ENCODE peak calls at places on chromosomes 4 and X, in six cellular contexts. One of them, this sample, is unnamed.

GRCh38 chr4:4658051-4658450 is 116.2 kb upstream of the STX18 start:
- DNase-seq in HTR-8/SVneo: no peak
- DNase-seq in PC-3: peak; percentile 8
- DNase-seq in kidney tubule cell: peak; percentile 42
- DNase-seq in posterior vena cava: no peak
- DNase-seq in fibroblast of the conjunctiva: no peak
- DNase-seq in this sample: no peak

GRCh38 chrX:118702741-118703140 is 24.7 kb upstream of the IL13RA1 start:
- DNase-seq in kidney tubule cell: no peak
- DNase-seq in HTR-8/SVneo: no peak
- DNase-seq in posterior vena cava: no peak
- DNase-seq in PC-3: peak; percentile 87
- DNase-seq in fibroblast of the conjunctiva: no peak
- DNase-seq in this sample: no peak

GRCh38 chr4:8728536-8729407 is 136.2 kb downstream of the CPZ start:
- DNase-seq in posterior vena cava: peak; percentile 69
- DNase-seq in fibroblast of the conjunctiva: no peak
- DNase-seq in kidney tubule cell: no peak
- DNase-seq in PC-3: no peak
- DNase-seq in HTR-8/SVneo: no peak
- DNase-seq in this sample: no peak

GRCh38 chr4:26015133-26015651 is 101.2 kb downstream of the SMIM20 start:
- DNase-seq in kidney tubule cell: peak; percentile 33
- DNase-seq in HTR-8/SVneo: peak; percentile 44
- DNase-seq in PC-3: no peak
- DNase-seq in posterior vena cava: peak; percentile 96
- DNase-seq in fibroblast of the conjunctiva: peak; percentile 84
- DNase-seq in this sample: no peak

GRCh38 chr4:82618321-82618720 is 56.5 kb upstream of the TMEM150C start:
- DNase-seq in PC-3: no peak
- DNase-seq in posterior vena cava: no peak
- DNase-seq in kidney tubule cell: peak; percentile 34
- DNase-seq in HTR-8/SVneo: no peak
- DNase-seq in fibroblast of the conjunctiva: no peak
- DNase-seq in this sample: no peak

GRCh38 chr4:67928547-67928946 is 34.7 kb downstream of the TMPRSS11A start:
- DNase-seq in kidney tubule cell: peak; percentile 64
- DNase-seq in PC-3: peak; percentile 33
- DNase-seq in posterior vena cava: no peak
- DNase-seq in fibroblast of the conjunctiva: no peak
- DNase-seq in HTR-8/SVneo: no peak
- DNase-seq in this sample: peak; percentile 14

GRCh38 chr4:15906024-15906443 is 32.5 kb downstream of the FGFBP1 start:
- DNase-seq in posterior vena cava: no peak
- DNase-seq in kidney tubule cell: peak; percentile 89
- DNase-seq in HTR-8/SVneo: no peak
- DNase-seq in fibroblast of the conjunctiva: no peak
- DNase-seq in PC-3: peak; percentile 96
- DNase-seq in this sample: peak; percentile 99

GRCh38 chr4:151485541-151486131 is 76.7 kb downstream of the FHIP1A start:
- DNase-seq in kidney tubule cell: peak; percentile 92
- DNase-seq in fibroblast of the conjunctiva: no peak
- DNase-seq in PC-3: no peak
- DNase-seq in posterior vena cava: no peak
- DNase-seq in HTR-8/SVneo: no peak
- DNase-seq in this sample: peak; percentile 39

GRCh38 chrX:8192276-8192675 is 21.2 kb upstream of the VCX2 start:
- DNase-seq in PC-3: no peak
- DNase-seq in posterior vena cava: no peak
- DNase-seq in HTR-8/SVneo: no peak
- DNase-seq in fibroblast of the conjunctiva: no peak
- DNase-seq in kidney tubule cell: peak; percentile 4
- DNase-seq in this sample: no peak